ENCODE peak calls at places on chromosomes 16 and 17, in six cellular contexts. One of them, this sample, is unnamed.

GRCh38 chr16:51524555-51525373 is 373.7 kb upstream of the SALL1 start:
- DNase-seq in stomach: no peak
- DNase-seq in endothelial cell: no peak
- DNase-seq in type B pancreatic cell: no peak
- DNase-seq in fibroblast of pulmonary artery: peak; percentile 49
- DNase-seq in Panc1: no peak
- DNase-seq in this sample: no peak

GRCh38 chr17:49473900-49474751 is 21.0 kb upstream of the NGFR start:
- DNase-seq in stomach: no peak
- DNase-seq in endothelial cell: no peak
- DNase-seq in type B pancreatic cell: no peak
- DNase-seq in fibroblast of pulmonary artery: no peak
- DNase-seq in Panc1: no peak
- DNase-seq in this sample: no peak

GRCh38 chr17:32445075-32445427 is 741 bp downstream of the PSMD11 start:
- DNase-seq in stomach: peak; percentile 28
- DNase-seq in endothelial cell: no peak
- DNase-seq in type B pancreatic cell: no peak
- DNase-seq in fibroblast of pulmonary artery: peak; percentile 57
- DNase-seq in Panc1: no peak
- DNase-seq in this sample: no peak

GRCh38 chr17:50882851-50883250 is 16.7 kb upstream of the TOB1 start:
- DNase-seq in stomach: no peak
- DNase-seq in endothelial cell: no peak
- DNase-seq in type B pancreatic cell: no peak
- DNase-seq in fibroblast of pulmonary artery: peak; percentile 37
- DNase-seq in Panc1: no peak
- DNase-seq in this sample: peak; percentile 64

GRCh38 chr17:77212833-77213777 is 72.3 kb downstream of the SEC14L1 start:
- DNase-seq in stomach: no peak
- DNase-seq in endothelial cell: no peak
- DNase-seq in type B pancreatic cell: no peak
- DNase-seq in fibroblast of pulmonary artery: no peak
- DNase-seq in Panc1: no peak
- DNase-seq in this sample: no peak

GRCh38 chr16:12896562-12896961 is 4.8 kb upstream of the SHISA9 start:
- DNase-seq in stomach: no peak
- DNase-seq in endothelial cell: peak; percentile 36
- DNase-seq in type B pancreatic cell: no peak
- DNase-seq in fibroblast of pulmonary artery: peak; percentile 3
- DNase-seq in Panc1: peak; percentile 12
- DNase-seq in this sample: no peak

GRCh38 chr17:49992191-49992932 is 2.7 kb downstream of the DLX3 start:
- DNase-seq in stomach: no peak
- DNase-seq in endothelial cell: no peak
- DNase-seq in type B pancreatic cell: no peak
- DNase-seq in fibroblast of pulmonary artery: no peak
- DNase-seq in Panc1: no peak
- DNase-seq in this sample: no peak

GRCh38 chr17:40524243-40524965 is 23.0 kb upstream of the TNS4 start:
- DNase-seq in stomach: no peak
- DNase-seq in endothelial cell: no peak
- DNase-seq in type B pancreatic cell: no peak
- DNase-seq in fibroblast of pulmonary artery: no peak
- DNase-seq in Panc1: no peak
- DNase-seq in this sample: no peak

GRCh38 chr17:68944435-68945035 is 10.7 kb downstream of the ABCA8 start:
- DNase-seq in stomach: no peak
- DNase-seq in endothelial cell: peak; percentile 21
- DNase-seq in type B pancreatic cell: no peak
- DNase-seq in fibroblast of pulmonary artery: no peak
- DNase-seq in Panc1: no peak
- DNase-seq in this sample: no peak

GRCh38 chr17:32486701-32487459 is at the start of gene CDK5R1:
- DNase-seq in stomach: peak; percentile 74
- DNase-seq in endothelial cell: peak; percentile 79
- DNase-seq in type B pancreatic cell: no peak
- DNase-seq in fibroblast of pulmonary artery: peak; percentile 42
- DNase-seq in Panc1: no peak
- DNase-seq in this sample: peak; percentile 90

GRCh38 chr17:77306790-77307478 is 166.2 kb downstream of the SEC14L1 start:
- DNase-seq in stomach: no peak
- DNase-seq in endothelial cell: no peak
- DNase-seq in type B pancreatic cell: no peak
- DNase-seq in fibroblast of pulmonary artery: no peak
- DNase-seq in Panc1: no peak
- DNase-seq in this sample: no peak

GRCh38 chr17:42337442-42337841 is 49.1 kb downstream of the STAT5A start:
- DNase-seq in stomach: no peak
- DNase-seq in endothelial cell: no peak
- DNase-seq in type B pancreatic cell: no peak
- DNase-seq in fibroblast of pulmonary artery: no peak
- DNase-seq in Panc1: no peak
- DNase-seq in this sample: no peak

GRCh38 chr17:40516581-40517285 is 15.3 kb upstream of the TNS4 start:
- DNase-seq in stomach: no peak
- DNase-seq in endothelial cell: no peak
- DNase-seq in type B pancreatic cell: no peak
- DNase-seq in fibroblast of pulmonary artery: no peak
- DNase-seq in Panc1: no peak
- DNase-seq in this sample: no peak

GRCh38 chr17:75242461-75243042 is 18.9 kb downstream of the GGA3 start:
- DNase-seq in stomach: no peak
- DNase-seq in endothelial cell: no peak
- DNase-seq in type B pancreatic cell: no peak
- DNase-seq in fibroblast of pulmonary artery: no peak
- DNase-seq in Panc1: no peak
- DNase-seq in this sample: no peak

GRCh38 chr17:74776990-74777389 is 845 bp upstream of the NAT9 start:
- DNase-seq in stomach: no peak
- DNase-seq in endothelial cell: no peak
- DNase-seq in type B pancreatic cell: no peak
- DNase-seq in fibroblast of pulmonary artery: no peak
- DNase-seq in Panc1: no peak
- DNase-seq in this sample: no peak

DNA sequence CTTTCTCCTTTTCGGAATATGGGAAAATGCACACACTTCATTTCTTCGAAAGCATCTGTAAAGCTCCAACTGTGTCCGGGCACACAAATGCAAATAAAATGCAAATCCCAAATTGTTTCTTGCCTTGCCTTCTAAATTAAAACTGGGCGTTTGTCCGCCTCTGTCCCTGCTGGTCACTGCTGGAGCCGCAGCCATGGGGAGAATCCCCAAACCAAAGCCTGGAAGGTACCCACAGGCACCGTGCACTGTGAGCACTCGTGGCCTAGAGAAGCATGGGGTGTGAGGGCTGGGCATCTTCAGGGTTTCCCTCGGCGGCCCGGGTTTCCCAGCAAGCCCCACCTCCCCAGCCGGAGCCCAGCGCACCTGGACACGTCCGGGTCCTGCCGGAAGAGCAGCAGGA is 2.9 kb downstream of the SLC47A2 start:
- DNase-seq in stomach: no peak
- DNase-seq in endothelial cell: no peak
- DNase-seq in type B pancreatic cell: no peak
- DNase-seq in fibroblast of pulmonary artery: no peak
- DNase-seq in Panc1: no peak
- DNase-seq in this sample: no peak
- TF ChIP-seq CTCF in stomach: no peak
- TF ChIP-seq CTCF in endothelial cell: peak; percentile 32
- TF ChIP-seq CTCF in type B pancreatic cell: peak; percentile 57
- TF ChIP-seq CTCF in fibroblast of pulmonary artery: peak; percentile 20
- TF ChIP-seq CTCF in Panc1: no peak
- TF ChIP-seq CTCF in this sample: no peak

DNA sequence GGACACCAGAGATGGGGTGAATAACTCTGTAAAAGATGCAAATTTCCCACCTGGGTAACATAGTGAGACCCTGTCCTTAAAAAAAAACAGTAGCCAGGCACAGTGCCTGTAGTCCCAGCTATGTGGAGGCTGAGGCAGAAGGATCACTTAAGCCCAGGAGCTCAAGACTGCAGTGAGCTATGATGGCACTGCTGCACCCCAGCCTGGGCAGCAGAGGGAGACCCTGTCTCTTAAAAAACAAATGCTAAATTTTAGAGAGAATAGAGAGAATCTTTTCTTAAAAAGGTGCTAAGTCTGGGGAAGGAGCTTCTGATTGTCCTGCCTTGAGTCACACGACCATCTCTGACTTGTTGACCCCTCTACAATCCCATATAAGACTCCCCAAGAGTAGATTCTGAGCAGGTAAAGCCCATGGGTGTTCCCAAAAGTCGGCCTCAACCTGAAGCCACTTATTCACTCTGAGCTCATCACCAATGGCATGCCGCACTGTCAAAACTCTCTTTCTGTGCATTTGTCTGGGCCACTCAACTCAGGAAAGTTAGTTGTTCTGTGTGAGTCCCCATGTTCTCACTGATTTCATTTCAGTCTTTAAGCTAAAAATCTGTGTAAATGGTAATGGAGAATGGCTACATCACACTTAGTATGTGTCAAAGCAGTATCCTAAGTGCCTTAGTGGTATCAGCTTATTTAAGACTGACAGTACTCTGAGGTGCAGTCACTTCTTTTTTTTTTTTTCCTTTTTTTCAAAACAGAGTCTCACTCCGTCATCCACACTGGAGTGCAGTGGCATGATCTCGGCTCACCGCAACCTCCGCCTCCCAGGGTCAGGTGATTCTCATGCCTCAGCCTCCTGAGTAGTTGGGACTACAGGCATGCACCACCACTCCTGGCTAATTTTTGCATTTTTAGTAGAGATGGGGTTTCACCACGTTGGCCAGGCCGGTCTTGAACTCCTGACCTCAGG is 41.6 kb downstream of the PRKCB start:
- DNase-seq in stomach: no peak
- DNase-seq in endothelial cell: no peak
- DNase-seq in type B pancreatic cell: no peak
- DNase-seq in fibroblast of pulmonary artery: no peak
- DNase-seq in Panc1: no peak
- DNase-seq in this sample: peak; percentile 65
- TF ChIP-seq CTCF in stomach: no peak
- TF ChIP-seq CTCF in endothelial cell: no peak
- TF ChIP-seq CTCF in type B pancreatic cell: peak; percentile 16
- TF ChIP-seq CTCF in fibroblast of pulmonary artery: no peak
- TF ChIP-seq CTCF in Panc1: peak; percentile 38
- TF ChIP-seq CTCF in this sample: peak; percentile 41

DNA sequence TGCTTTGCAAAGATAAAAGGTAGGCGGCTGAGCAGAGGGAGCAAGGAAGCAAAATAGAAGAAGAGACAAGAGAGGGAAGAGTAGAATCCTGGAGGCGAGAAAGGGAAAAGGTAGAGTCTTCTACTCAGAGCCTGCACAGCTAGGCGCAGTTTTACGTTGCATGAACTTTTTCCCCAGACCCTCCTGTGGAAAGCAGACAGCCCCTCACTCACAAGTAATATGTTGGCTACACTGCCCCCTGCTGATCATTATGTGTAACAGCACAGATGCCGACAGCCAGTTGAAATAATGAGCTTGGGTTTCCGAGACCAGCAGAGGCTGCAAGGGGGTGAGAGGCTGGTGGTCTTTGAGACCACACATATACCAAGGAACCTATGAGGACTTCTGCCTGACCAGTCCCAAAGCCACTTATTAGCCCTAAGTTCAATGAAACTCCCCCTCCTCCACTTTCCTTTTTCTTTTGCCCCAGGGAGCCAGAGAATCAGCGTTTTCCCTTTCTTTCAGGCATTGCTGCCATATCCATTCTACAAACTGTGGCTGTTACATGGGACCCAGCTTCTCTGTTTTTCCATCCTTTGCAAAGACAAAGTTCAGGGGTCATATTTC is 22.5 kb upstream of the CMTR2 start:
- DNase-seq in stomach: no peak
- DNase-seq in endothelial cell: peak; percentile 58
- DNase-seq in type B pancreatic cell: no peak
- DNase-seq in fibroblast of pulmonary artery: peak; percentile 14
- DNase-seq in Panc1: peak; percentile 12
- DNase-seq in this sample: no peak
- TF ChIP-seq CTCF in stomach: no peak
- TF ChIP-seq CTCF in endothelial cell: peak; percentile 99
- TF ChIP-seq CTCF in type B pancreatic cell: peak; percentile 91
- TF ChIP-seq CTCF in fibroblast of pulmonary artery: peak; percentile 76
- TF ChIP-seq CTCF in Panc1: peak; percentile 80
- TF ChIP-seq CTCF in this sample: peak; percentile 73

GRCh38 chr16:24700549-24701392 is 28.7 kb upstream of the TNRC6A start:
- DNase-seq in stomach: peak; percentile 46
- DNase-seq in endothelial cell: no peak
- DNase-seq in type B pancreatic cell: no peak
- DNase-seq in fibroblast of pulmonary artery: peak; percentile 97
- DNase-seq in Panc1: peak; percentile 96
- DNase-seq in this sample: peak; percentile 91
- TF ChIP-seq CTCF in stomach: no peak
- TF ChIP-seq CTCF in endothelial cell: no peak
- TF ChIP-seq CTCF in type B pancreatic cell: no peak
- TF ChIP-seq CTCF in fibroblast of pulmonary artery: peak; percentile 50
- TF ChIP-seq CTCF in Panc1: no peak
- TF ChIP-seq CTCF in this sample: peak; percentile 55

GRCh38 chr16:69937465-69937951 is 13.6 kb upstream of the CLEC18A start:
- DNase-seq in stomach: no peak
- DNase-seq in endothelial cell: no peak
- DNase-seq in type B pancreatic cell: no peak
- DNase-seq in fibroblast of pulmonary artery: peak; percentile 25
- DNase-seq in Panc1: no peak
- DNase-seq in this sample: no peak
- TF ChIP-seq CTCF in stomach: no peak
- TF ChIP-seq CTCF in endothelial cell: no peak
- TF ChIP-seq CTCF in type B pancreatic cell: peak; percentile 26
- TF ChIP-seq CTCF in fibroblast of pulmonary artery: peak; percentile 27
- TF ChIP-seq CTCF in Panc1: peak; percentile 73
- TF ChIP-seq CTCF in this sample: peak; percentile 41

GRCh38 chr17:17415006-17415405 is 61.8 kb upstream of the MED9 start:
- DNase-seq in stomach: no peak
- DNase-seq in endothelial cell: no peak
- DNase-seq in type B pancreatic cell: no peak
- DNase-seq in fibroblast of pulmonary artery: no peak
- DNase-seq in Panc1: no peak
- DNase-seq in this sample: no peak

GRCh38 chr17:17414316-17414937 is 62.4 kb upstream of the MED9 start:
- DNase-seq in stomach: no peak
- DNase-seq in endothelial cell: no peak
- DNase-seq in type B pancreatic cell: no peak
- DNase-seq in fibroblast of pulmonary artery: peak; percentile 65
- DNase-seq in Panc1: no peak
- DNase-seq in this sample: no peak

GRCh38 chr17:17416007-17416399 is 60.8 kb upstream of the MED9 start:
- DNase-seq in stomach: no peak
- DNase-seq in endothelial cell: no peak
- DNase-seq in type B pancreatic cell: no peak
- DNase-seq in fibroblast of pulmonary artery: peak; percentile 91
- DNase-seq in Panc1: no peak
- DNase-seq in this sample: no peak

GRCh38 chr17:17417718-17418151 is 59.1 kb upstream of the MED9 start:
- DNase-seq in stomach: no peak
- DNase-seq in endothelial cell: no peak
- DNase-seq in type B pancreatic cell: no peak
- DNase-seq in fibroblast of pulmonary artery: no peak
- DNase-seq in Panc1: no peak
- DNase-seq in this sample: no peak

GRCh38 chr17:17416400-17417360 is 60.1 kb upstream of the MED9 start:
- DNase-seq in stomach: peak; percentile 58
- DNase-seq in endothelial cell: no peak
- DNase-seq in type B pancreatic cell: no peak
- DNase-seq in fibroblast of pulmonary artery: peak; percentile 75
- DNase-seq in Panc1: peak; percentile 38
- DNase-seq in this sample: no peak
- TF ChIP-seq CTCF in stomach: no peak
- TF ChIP-seq CTCF in endothelial cell: no peak
- TF ChIP-seq CTCF in type B pancreatic cell: no peak
- TF ChIP-seq CTCF in fibroblast of pulmonary artery: no peak
- TF ChIP-seq CTCF in Panc1: no peak
- TF ChIP-seq CTCF in this sample: no peak

This sample was measured in osteocyte.